ENCODE peak calls at places on chromosomes 1 and 21, in eight cellular contexts. One of them, this sample, is unnamed.

GRCh38 chr1:24688621-24689195 is 45.6 kb downstream of the SRRM1 start:
- DNase-seq in NCI-H460: peak
- DNase-seq in body of pancreas: peak
- DNase-seq in EL: peak
- DNase-seq in stimulated activated CD8-positive, alpha-beta memory T cell treated with anti-CD3 and anti-CD28 coated beads, Interleukin-4, amount 100 ng/mL, for 24 hours: peak
- DNase-seq in aorta: peak
- DNase-seq in NCI-H510A: peak
- DNase-seq in BJ: no peak
- DNase-seq in this sample: peak

GRCh38 chr1:107093385-107093784 is 36.9 kb downstream of the PRMT6 start:
- DNase-seq in EL: peak
- DNase-seq in NCI-H460: no peak
- DNase-seq in NCI-H510A: no peak
- DNase-seq in BJ: no peak
- DNase-seq in stimulated activated CD8-positive, alpha-beta memory T cell treated with anti-CD3 and anti-CD28 coated beads, Interleukin-4, amount 100 ng/mL, for 24 hours: no peak
- DNase-seq in aorta: no peak
- DNase-seq in body of pancreas: no peak
- DNase-seq in this sample: no peak

GRCh38 chr1:46133946-46134345 is 1.5 kb upstream of the PIK3R3 start:
- DNase-seq in EL: no peak
- DNase-seq in aorta: no peak
- DNase-seq in stimulated activated CD8-positive, alpha-beta memory T cell treated with anti-CD3 and anti-CD28 coated beads, Interleukin-4, amount 100 ng/mL, for 24 hours: no peak
- DNase-seq in NCI-H510A: no peak
- DNase-seq in BJ: no peak
- DNase-seq in body of pancreas: no peak
- DNase-seq in NCI-H460: no peak
- DNase-seq in this sample: no peak

GRCh38 chr1:89941110-89941770 is 53.7 kb upstream of the ZNF326 start:
- DNase-seq in stimulated activated CD8-positive, alpha-beta memory T cell treated with anti-CD3 and anti-CD28 coated beads, Interleukin-4, amount 100 ng/mL, for 24 hours: no peak
- DNase-seq in BJ: no peak
- DNase-seq in body of pancreas: no peak
- DNase-seq in NCI-H510A: no peak
- DNase-seq in NCI-H460: no peak
- DNase-seq in EL: no peak
- DNase-seq in aorta: no peak
- DNase-seq in this sample: no peak

GRCh38 chr1:25011270-25011669 is 81.2 kb upstream of the RUNX3 start:
- DNase-seq in NCI-H510A: no peak
- DNase-seq in BJ: no peak
- DNase-seq in body of pancreas: no peak
- DNase-seq in EL: no peak
- DNase-seq in stimulated activated CD8-positive, alpha-beta memory T cell treated with anti-CD3 and anti-CD28 coated beads, Interleukin-4, amount 100 ng/mL, for 24 hours: no peak
- DNase-seq in aorta: no peak
- DNase-seq in NCI-H460: no peak
- DNase-seq in this sample: no peak

GRCh38 chr21:15850645-15851044 is 120.9 kb downstream of the USP25 start:
- DNase-seq in EL: peak
- DNase-seq in aorta: no peak
- DNase-seq in stimulated activated CD8-positive, alpha-beta memory T cell treated with anti-CD3 and anti-CD28 coated beads, Interleukin-4, amount 100 ng/mL, for 24 hours: no peak
- DNase-seq in body of pancreas: no peak
- DNase-seq in BJ: no peak
- DNase-seq in NCI-H460: no peak
- DNase-seq in NCI-H510A: no peak
- DNase-seq in this sample: peak

GRCh38 chr1:87084247-87084836 is 169.9 kb downstream of the HS2ST1 start:
- DNase-seq in EL: peak
- DNase-seq in aorta: no peak
- DNase-seq in NCI-H460: peak
- DNase-seq in body of pancreas: no peak
- DNase-seq in stimulated activated CD8-positive, alpha-beta memory T cell treated with anti-CD3 and anti-CD28 coated beads, Interleukin-4, amount 100 ng/mL, for 24 hours: no peak
- DNase-seq in BJ: no peak
- DNase-seq in NCI-H510A: no peak
- DNase-seq in this sample: peak

GRCh38 chr1:4959216-4959615 is 304.8 kb downstream of the AJAP1 start:
- DNase-seq in BJ: no peak
- DNase-seq in NCI-H510A: no peak
- DNase-seq in body of pancreas: no peak
- DNase-seq in stimulated activated CD8-positive, alpha-beta memory T cell treated with anti-CD3 and anti-CD28 coated beads, Interleukin-4, amount 100 ng/mL, for 24 hours: no peak
- DNase-seq in aorta: no peak
- DNase-seq in EL: no peak
- DNase-seq in NCI-H460: no peak
- DNase-seq in this sample: no peak

GRCh38 chr1:65027699-65028358 is 61.5 kb upstream of the JAK1 start:
- DNase-seq in EL: no peak
- DNase-seq in BJ: no peak
- DNase-seq in body of pancreas: peak
- DNase-seq in stimulated activated CD8-positive, alpha-beta memory T cell treated with anti-CD3 and anti-CD28 coated beads, Interleukin-4, amount 100 ng/mL, for 24 hours: no peak
- DNase-seq in NCI-H460: no peak
- DNase-seq in NCI-H510A: no peak
- DNase-seq in aorta: peak
- DNase-seq in this sample: peak

GRCh38 chr1:67298762-67299161 is 8.9 kb upstream of the IL12RB2 start:
- DNase-seq in NCI-H460: no peak
- DNase-seq in EL: no peak
- DNase-seq in NCI-H510A: no peak
- DNase-seq in stimulated activated CD8-positive, alpha-beta memory T cell treated with anti-CD3 and anti-CD28 coated beads, Interleukin-4, amount 100 ng/mL, for 24 hours: no peak
- DNase-seq in body of pancreas: no peak
- DNase-seq in aorta: no peak
- DNase-seq in BJ: no peak
- DNase-seq in this sample: no peak

GRCh38 chr1:229657993-229658755 is 32.1 kb downstream of the URB2 start:
- DNase-seq in NCI-H460: no peak
- DNase-seq in stimulated activated CD8-positive, alpha-beta memory T cell treated with anti-CD3 and anti-CD28 coated beads, Interleukin-4, amount 100 ng/mL, for 24 hours: no peak
- DNase-seq in BJ: no peak
- DNase-seq in NCI-H510A: no peak
- DNase-seq in aorta: no peak
- DNase-seq in EL: no peak
- DNase-seq in body of pancreas: no peak
- DNase-seq in this sample: no peak

GRCh38 chr1:9128520-9129371 is at the start of gene GPR157:
- DNase-seq in aorta: peak
- DNase-seq in BJ: no peak
- DNase-seq in NCI-H510A: peak
- DNase-seq in body of pancreas: peak
- DNase-seq in NCI-H460: peak
- DNase-seq in stimulated activated CD8-positive, alpha-beta memory T cell treated with anti-CD3 and anti-CD28 coated beads, Interleukin-4, amount 100 ng/mL, for 24 hours: peak
- DNase-seq in EL: peak
- DNase-seq in this sample: peak

GRCh38 chr1:78619803-78620579 is at the start of gene IFI44L:
- DNase-seq in body of pancreas: peak
- DNase-seq in stimulated activated CD8-positive, alpha-beta memory T cell treated with anti-CD3 and anti-CD28 coated beads, Interleukin-4, amount 100 ng/mL, for 24 hours: peak
- DNase-seq in aorta: peak
- DNase-seq in EL: peak
- DNase-seq in BJ: peak
- DNase-seq in NCI-H460: peak
- DNase-seq in NCI-H510A: no peak
- DNase-seq in this sample: peak

GRCh38 chr1:119791377-119791776 is 19.9 kb downstream of the REG4 start:
- DNase-seq in body of pancreas: no peak
- DNase-seq in EL: no peak
- DNase-seq in BJ: no peak
- DNase-seq in NCI-H510A: no peak
- DNase-seq in stimulated activated CD8-positive, alpha-beta memory T cell treated with anti-CD3 and anti-CD28 coated beads, Interleukin-4, amount 100 ng/mL, for 24 hours: no peak
- DNase-seq in aorta: no peak
- DNase-seq in NCI-H460: no peak
- DNase-seq in this sample: no peak

GRCh38 chr1:223500560-223501425 is 107.6 kb downstream of the CCDC185 start:
- DNase-seq in stimulated activated CD8-positive, alpha-beta memory T cell treated with anti-CD3 and anti-CD28 coated beads, Interleukin-4, amount 100 ng/mL, for 24 hours: peak
- DNase-seq in NCI-H460: no peak
- DNase-seq in body of pancreas: peak
- DNase-seq in BJ: peak
- DNase-seq in NCI-H510A: no peak
- DNase-seq in EL: peak
- DNase-seq in aorta: peak
- DNase-seq in this sample: peak

GRCh38 chr1:201119826-201120225 is 7.2 kb downstream of the ASCL5 start:
- DNase-seq in BJ: no peak
- DNase-seq in NCI-H510A: no peak
- DNase-seq in NCI-H460: no peak
- DNase-seq in body of pancreas: no peak
- DNase-seq in aorta: no peak
- DNase-seq in stimulated activated CD8-positive, alpha-beta memory T cell treated with anti-CD3 and anti-CD28 coated beads, Interleukin-4, amount 100 ng/mL, for 24 hours: no peak
- DNase-seq in EL: no peak
- DNase-seq in this sample: no peak

GRCh38 chr1:109980324-109981127 is 4.0 kb upstream of the AHCYL1 start:
- DNase-seq in NCI-H460: no peak
- DNase-seq in body of pancreas: peak
- DNase-seq in EL: no peak
- DNase-seq in aorta: no peak
- DNase-seq in BJ: no peak
- DNase-seq in NCI-H510A: no peak
- DNase-seq in stimulated activated CD8-positive, alpha-beta memory T cell treated with anti-CD3 and anti-CD28 coated beads, Interleukin-4, amount 100 ng/mL, for 24 hours: no peak
- DNase-seq in this sample: no peak

GRCh38 chr1:3674100-3675094 is 22.1 kb downstream of the TP73 start:
- DNase-seq in aorta: peak
- DNase-seq in EL: no peak
- DNase-seq in body of pancreas: peak
- DNase-seq in stimulated activated CD8-positive, alpha-beta memory T cell treated with anti-CD3 and anti-CD28 coated beads, Interleukin-4, amount 100 ng/mL, for 24 hours: no peak
- DNase-seq in BJ: no peak
- DNase-seq in NCI-H460: no peak
- DNase-seq in NCI-H510A: no peak
- DNase-seq in this sample: peak

GRCh38 chr21:42543106-42543847 is 29.6 kb downstream of the SLC37A1 start:
- DNase-seq in NCI-H460: no peak
- DNase-seq in EL: no peak
- DNase-seq in body of pancreas: no peak
- DNase-seq in stimulated activated CD8-positive, alpha-beta memory T cell treated with anti-CD3 and anti-CD28 coated beads, Interleukin-4, amount 100 ng/mL, for 24 hours: no peak
- DNase-seq in NCI-H510A: no peak
- DNase-seq in BJ: no peak
- DNase-seq in aorta: no peak
- DNase-seq in this sample: no peak

GRCh38 chr1:224626042-224626441 is 9.9 kb downstream of the CNIH3 start:
- DNase-seq in BJ: peak
- DNase-seq in EL: peak
- DNase-seq in body of pancreas: no peak
- DNase-seq in stimulated activated CD8-positive, alpha-beta memory T cell treated with anti-CD3 and anti-CD28 coated beads, Interleukin-4, amount 100 ng/mL, for 24 hours: no peak
- DNase-seq in NCI-H510A: no peak
- DNase-seq in NCI-H460: no peak
- DNase-seq in aorta: no peak
- DNase-seq in this sample: peak

GRCh38 chr1:240462766-240463410 is 149.1 kb downstream of the GREM2 start:
- DNase-seq in NCI-H510A: no peak
- DNase-seq in EL: no peak
- DNase-seq in BJ: no peak
- DNase-seq in aorta: no peak
- DNase-seq in stimulated activated CD8-positive, alpha-beta memory T cell treated with anti-CD3 and anti-CD28 coated beads, Interleukin-4, amount 100 ng/mL, for 24 hours: no peak
- DNase-seq in body of pancreas: no peak
- DNase-seq in NCI-H460: peak
- DNase-seq in this sample: peak